ENCODE peak calls at places on chromosome X, in nine cellular contexts. One of them, this sample, is unnamed. For H3K9me3, the result is how much of the 10 kb centered on the place peaks cover.

GRCh38 chrX:139930923-139931645 is 1.8 kb downstream of the ATP11C start:
- DNase-seq in K562: peak
- DNase-seq in pancreas: no peak
- DNase-seq in CD8-positive, alpha-beta memory T cell: peak
- DNase-seq in colonic mucosa: peak
- DNase-seq in IMR-90: no peak
- DNase-seq in CD8-positive, alpha-beta T cell: peak
- DNase-seq in PC-3: peak
- DNase-seq in thoracic aorta: no peak
- DNase-seq in this sample: peak

GRCh38 chrX:134908235-134908834 is 82.5 kb upstream of the SMIM10 start:
- DNase-seq in K562: peak
- DNase-seq in pancreas: no peak
- DNase-seq in CD8-positive, alpha-beta memory T cell: peak
- DNase-seq in colonic mucosa: no peak
- DNase-seq in IMR-90: peak
- DNase-seq in CD8-positive, alpha-beta T cell: no peak
- DNase-seq in PC-3: peak
- DNase-seq in thoracic aorta: no peak
- DNase-seq in this sample: no peak

GRCh38 chrX:115602729-115603389 is 41.9 kb downstream of the PLS3 start:
- DNase-seq in K562: no peak
- DNase-seq in pancreas: no peak
- DNase-seq in CD8-positive, alpha-beta memory T cell: no peak
- DNase-seq in colonic mucosa: no peak
- DNase-seq in IMR-90: no peak
- DNase-seq in CD8-positive, alpha-beta T cell: no peak
- DNase-seq in PC-3: peak
- DNase-seq in thoracic aorta: no peak
- DNase-seq in this sample: no peak

GRCh38 chrX:64184396-64184795 is 21.1 kb downstream of the AMER1 start:
- DNase-seq in K562: no peak
- DNase-seq in pancreas: no peak
- DNase-seq in CD8-positive, alpha-beta memory T cell: no peak
- DNase-seq in colonic mucosa: no peak
- DNase-seq in IMR-90: no peak
- DNase-seq in CD8-positive, alpha-beta T cell: no peak
- DNase-seq in PC-3: no peak
- DNase-seq in thoracic aorta: no peak
- DNase-seq in this sample: no peak

GRCh38 chrX:67546496-67547423 is 2.9 kb downstream of the AR start:
- DNase-seq in K562: no peak
- DNase-seq in pancreas: no peak
- DNase-seq in CD8-positive, alpha-beta memory T cell: no peak
- DNase-seq in colonic mucosa: no peak
- DNase-seq in IMR-90: no peak
- DNase-seq in CD8-positive, alpha-beta T cell: no peak
- DNase-seq in PC-3: no peak
- DNase-seq in thoracic aorta: no peak
- DNase-seq in this sample: no peak

GRCh38 chrX:103629295-103630170 is 758 bp downstream of the TCEAL1 start:
- DNase-seq in K562: peak
- DNase-seq in pancreas: peak
- DNase-seq in CD8-positive, alpha-beta memory T cell: peak
- DNase-seq in colonic mucosa: peak
- DNase-seq in IMR-90: peak
- DNase-seq in CD8-positive, alpha-beta T cell: peak
- DNase-seq in PC-3: peak
- DNase-seq in thoracic aorta: no peak
- DNase-seq in this sample: peak

GRCh38 chrX:70196961-70197805 is 19.9 kb downstream of the DGAT2L6 start:
- DNase-seq in K562: peak
- DNase-seq in pancreas: peak
- DNase-seq in CD8-positive, alpha-beta memory T cell: peak
- DNase-seq in colonic mucosa: peak
- DNase-seq in IMR-90: peak
- DNase-seq in CD8-positive, alpha-beta T cell: peak
- DNase-seq in PC-3: peak
- DNase-seq in thoracic aorta: peak
- DNase-seq in this sample: peak

GRCh38 chrX:123476636-123477219 is 256.1 kb downstream of the THOC2 start:
- DNase-seq in K562: no peak
- DNase-seq in pancreas: peak
- DNase-seq in CD8-positive, alpha-beta memory T cell: no peak
- DNase-seq in colonic mucosa: no peak
- DNase-seq in IMR-90: no peak
- DNase-seq in CD8-positive, alpha-beta T cell: no peak
- DNase-seq in PC-3: no peak
- DNase-seq in thoracic aorta: no peak
- DNase-seq in this sample: no peak

GRCh38 chrX:44344687-44345086 is 1.2 kb upstream of the EFHC2 start:
- DNase-seq in K562: peak
- DNase-seq in pancreas: no peak
- DNase-seq in CD8-positive, alpha-beta memory T cell: peak
- DNase-seq in colonic mucosa: no peak
- DNase-seq in IMR-90: no peak
- DNase-seq in CD8-positive, alpha-beta T cell: no peak
- DNase-seq in PC-3: no peak
- DNase-seq in thoracic aorta: no peak
- DNase-seq in this sample: no peak

GRCh38 chrX:134743121-134743520 is 84.8 kb upstream of the PLAC1 start:
- DNase-seq in K562: no peak
- DNase-seq in pancreas: no peak
- DNase-seq in CD8-positive, alpha-beta memory T cell: no peak
- DNase-seq in colonic mucosa: no peak
- DNase-seq in IMR-90: no peak
- DNase-seq in CD8-positive, alpha-beta T cell: no peak
- DNase-seq in PC-3: no peak
- DNase-seq in thoracic aorta: no peak
- DNase-seq in this sample: no peak

GRCh38 chrX:16604300-16604699 is 45.7 kb upstream of the S100G start:
- DNase-seq in K562: no peak
- DNase-seq in pancreas: no peak
- DNase-seq in CD8-positive, alpha-beta memory T cell: no peak
- DNase-seq in colonic mucosa: peak
- DNase-seq in IMR-90: no peak
- DNase-seq in CD8-positive, alpha-beta T cell: no peak
- DNase-seq in PC-3: no peak
- DNase-seq in thoracic aorta: no peak
- DNase-seq in this sample: no peak

GRCh38 chrX:16278927-16279326 is 111.6 kb downstream of the MAGEB17 start:
- DNase-seq in K562: peak
- DNase-seq in pancreas: no peak
- DNase-seq in CD8-positive, alpha-beta memory T cell: no peak
- DNase-seq in colonic mucosa: peak
- DNase-seq in IMR-90: no peak
- DNase-seq in CD8-positive, alpha-beta T cell: no peak
- DNase-seq in PC-3: no peak
- DNase-seq in thoracic aorta: no peak
- DNase-seq in this sample: no peak

GRCh38 chrX:124223524-124223923 is 108.9 kb upstream of the TEX13D start:
- DNase-seq in K562: peak
- DNase-seq in pancreas: no peak
- DNase-seq in CD8-positive, alpha-beta memory T cell: no peak
- DNase-seq in colonic mucosa: no peak
- DNase-seq in IMR-90: no peak
- DNase-seq in CD8-positive, alpha-beta T cell: no peak
- DNase-seq in PC-3: no peak
- DNase-seq in thoracic aorta: no peak
- DNase-seq in this sample: no peak

GRCh38 chrX:10467793-10468192 is 152.6 kb downstream of the MID1 start:
- DNase-seq in K562: no peak
- DNase-seq in pancreas: no peak
- DNase-seq in CD8-positive, alpha-beta memory T cell: no peak
- DNase-seq in colonic mucosa: no peak
- DNase-seq in IMR-90: peak
- DNase-seq in CD8-positive, alpha-beta T cell: no peak
- DNase-seq in PC-3: no peak
- DNase-seq in thoracic aorta: no peak
- DNase-seq in this sample: no peak

GRCh38 chrX:55908685-55909212 is 191.2 kb downstream of the RRAGB start:
- DNase-seq in K562: no peak
- DNase-seq in pancreas: no peak
- DNase-seq in CD8-positive, alpha-beta memory T cell: peak
- DNase-seq in colonic mucosa: peak
- DNase-seq in IMR-90: no peak
- DNase-seq in CD8-positive, alpha-beta T cell: no peak
- DNase-seq in PC-3: peak
- DNase-seq in thoracic aorta: no peak
- DNase-seq in this sample: no peak

DNA sequence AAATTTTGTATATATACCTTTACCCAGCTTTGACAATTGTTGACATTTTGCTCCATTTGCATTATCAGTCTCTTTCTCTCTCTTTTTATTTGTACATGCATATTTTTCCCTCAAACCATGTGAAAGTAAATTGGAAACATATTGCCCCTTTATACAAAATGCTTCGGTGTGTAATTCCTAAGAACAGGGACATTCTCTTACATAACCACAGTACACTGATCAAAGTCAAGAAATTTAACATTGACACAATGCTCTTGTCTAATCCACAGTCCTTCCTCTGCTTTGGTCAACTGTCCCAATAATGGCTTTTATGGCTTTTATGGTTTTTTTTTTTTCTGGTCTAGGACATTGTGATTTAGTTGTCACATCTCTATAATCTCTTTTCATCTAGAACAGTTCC is 9.5 kb upstream of the SMS start:
- DNase-seq in K562: no peak
- DNase-seq in pancreas: no peak
- DNase-seq in CD8-positive, alpha-beta memory T cell: no peak
- DNase-seq in colonic mucosa: no peak
- DNase-seq in IMR-90: no peak
- DNase-seq in CD8-positive, alpha-beta T cell: no peak
- DNase-seq in PC-3: no peak
- DNase-seq in thoracic aorta: no peak
- DNase-seq in this sample: no peak
- H3K4me3 ChIP-seq in K562: no peak
- H3K4me3 ChIP-seq in pancreas: no peak
- H3K4me3 ChIP-seq in CD8-positive, alpha-beta memory T cell: no peak
- H3K4me3 ChIP-seq in colonic mucosa: no peak
- H3K4me3 ChIP-seq in IMR-90: no peak
- H3K4me3 ChIP-seq in CD8-positive, alpha-beta T cell: no peak
- H3K4me3 ChIP-seq in PC-3: no peak
- H3K4me3 ChIP-seq in thoracic aorta: no peak
- H3K4me3 ChIP-seq in this sample: no peak

GRCh38 chrX:37722595-37722994 is 37.0 kb downstream of the XK start:
- DNase-seq in K562: no peak
- DNase-seq in pancreas: no peak
- DNase-seq in CD8-positive, alpha-beta memory T cell: no peak
- DNase-seq in colonic mucosa: no peak
- DNase-seq in IMR-90: no peak
- DNase-seq in CD8-positive, alpha-beta T cell: no peak
- DNase-seq in PC-3: no peak
- DNase-seq in thoracic aorta: no peak
- DNase-seq in this sample: no peak

GRCh38 chrX:37726346-37726745 is 40.8 kb downstream of the XK start:
- DNase-seq in K562: no peak
- DNase-seq in pancreas: no peak
- DNase-seq in CD8-positive, alpha-beta memory T cell: no peak
- DNase-seq in colonic mucosa: no peak
- DNase-seq in IMR-90: no peak
- DNase-seq in CD8-positive, alpha-beta T cell: no peak
- DNase-seq in PC-3: no peak
- DNase-seq in thoracic aorta: no peak
- DNase-seq in this sample: peak
- H3K9me3 ChIP-seq in K562: under half
- H3K9me3 ChIP-seq in pancreas: under half
- H3K9me3 ChIP-seq in CD8-positive, alpha-beta memory T cell: under half
- H3K9me3 ChIP-seq in colonic mucosa: under half
- H3K9me3 ChIP-seq in IMR-90: under half
- H3K9me3 ChIP-seq in CD8-positive, alpha-beta T cell: under half
- H3K9me3 ChIP-seq in PC-3: under half
- H3K9me3 ChIP-seq in thoracic aorta: under half
- H3K9me3 ChIP-seq in this sample: under half

GRCh38 chrX:106802063-106802387 is 448 bp upstream of the TBC1D8B start:
- DNase-seq in K562: no peak
- DNase-seq in pancreas: peak
- DNase-seq in CD8-positive, alpha-beta memory T cell: no peak
- DNase-seq in colonic mucosa: no peak
- DNase-seq in IMR-90: no peak
- DNase-seq in CD8-positive, alpha-beta T cell: no peak
- DNase-seq in PC-3: no peak
- DNase-seq in thoracic aorta: no peak
- DNase-seq in this sample: no peak

GRCh38 chrX:106802388-106803275 is at the start of gene TBC1D8B:
- DNase-seq in K562: peak
- DNase-seq in pancreas: peak
- DNase-seq in CD8-positive, alpha-beta memory T cell: peak
- DNase-seq in colonic mucosa: peak
- DNase-seq in IMR-90: peak
- DNase-seq in CD8-positive, alpha-beta T cell: no peak
- DNase-seq in PC-3: peak
- DNase-seq in thoracic aorta: peak
- DNase-seq in this sample: peak
- H3K4me3 ChIP-seq in K562: peak
- H3K4me3 ChIP-seq in pancreas: peak
- H3K4me3 ChIP-seq in CD8-positive, alpha-beta memory T cell: peak
- H3K4me3 ChIP-seq in colonic mucosa: peak
- H3K4me3 ChIP-seq in IMR-90: peak
- H3K4me3 ChIP-seq in CD8-positive, alpha-beta T cell: peak
- H3K4me3 ChIP-seq in PC-3: peak
- H3K4me3 ChIP-seq in thoracic aorta: peak
- H3K4me3 ChIP-seq in this sample: peak

GRCh38 chrX:32745323-32745722 is 466.0 kb downstream of the DMD start:
- DNase-seq in K562: no peak
- DNase-seq in pancreas: no peak
- DNase-seq in CD8-positive, alpha-beta memory T cell: no peak
- DNase-seq in colonic mucosa: no peak
- DNase-seq in IMR-90: no peak
- DNase-seq in CD8-positive, alpha-beta T cell: no peak
- DNase-seq in PC-3: no peak
- DNase-seq in thoracic aorta: no peak
- DNase-seq in this sample: no peak

GRCh38 chrX:32749075-32749474 is 462.3 kb downstream of the DMD start:
- DNase-seq in K562: no peak
- DNase-seq in pancreas: no peak
- DNase-seq in CD8-positive, alpha-beta memory T cell: no peak
- DNase-seq in colonic mucosa: no peak
- DNase-seq in IMR-90: no peak
- DNase-seq in CD8-positive, alpha-beta T cell: no peak
- DNase-seq in PC-3: no peak
- DNase-seq in thoracic aorta: no peak
- DNase-seq in this sample: no peak

GRCh38 chrX:32741910-32742309 is 469.4 kb downstream of the DMD start:
- DNase-seq in K562: no peak
- DNase-seq in pancreas: no peak
- DNase-seq in CD8-positive, alpha-beta memory T cell: no peak
- DNase-seq in colonic mucosa: no peak
- DNase-seq in IMR-90: no peak
- DNase-seq in CD8-positive, alpha-beta T cell: no peak
- DNase-seq in PC-3: no peak
- DNase-seq in thoracic aorta: no peak
- DNase-seq in this sample: no peak

DNA sequence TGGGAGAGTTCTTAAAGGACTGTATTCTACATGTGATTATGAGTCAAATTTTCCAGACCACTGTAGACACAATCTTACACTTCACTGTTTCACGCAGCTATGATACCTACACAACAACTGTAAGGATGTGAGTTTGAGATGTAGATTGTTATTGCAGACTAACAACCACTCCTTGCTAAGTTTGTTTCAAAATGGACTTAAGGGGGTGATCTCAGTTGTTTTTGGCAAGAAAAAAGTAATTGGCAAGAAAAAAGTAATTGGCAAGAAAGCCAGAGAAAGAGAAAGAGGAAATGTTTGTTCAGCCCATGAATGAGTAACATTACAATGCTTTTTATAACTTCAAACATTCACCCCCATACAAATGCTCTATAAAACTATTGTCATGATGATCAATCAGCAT is 466.4 kb downstream of the DMD start:
- DNase-seq in K562: no peak
- DNase-seq in pancreas: no peak
- DNase-seq in CD8-positive, alpha-beta memory T cell: no peak
- DNase-seq in colonic mucosa: no peak
- DNase-seq in IMR-90: no peak
- DNase-seq in CD8-positive, alpha-beta T cell: no peak
- DNase-seq in PC-3: no peak
- DNase-seq in thoracic aorta: no peak
- DNase-seq in this sample: no peak
- H3K9me3 ChIP-seq in K562: under half
- H3K9me3 ChIP-seq in pancreas: under half
- H3K9me3 ChIP-seq in CD8-positive, alpha-beta memory T cell: under half
- H3K9me3 ChIP-seq in colonic mucosa: under half
- H3K9me3 ChIP-seq in IMR-90: under half
- H3K9me3 ChIP-seq in CD8-positive, alpha-beta T cell: under half
- H3K9me3 ChIP-seq in PC-3: under half
- H3K9me3 ChIP-seq in thoracic aorta: under half
- H3K9me3 ChIP-seq in this sample: under half